ENCODE peak calls at places on chromosomes 11 and 22, in seven cellular contexts. O is breast epithelium; R is AG09319; Y is IMR-90; W is GM13977; I is Ammon's horn; B is effector CD4-positive, alpha-beta T cell. X is an unnamed sample.

GRCh38 chr22:23419151-23419550 is 160.9 kb downstream of the IGLL1 start:
- DNase-seq in O (no peak), R (no peak), Y (no peak), W (no peak), I (no peak), B (no peak), X (no peak)

GRCh38 chr11:94175545-94175944 is 46.9 kb downstream of the PANX1 start:
- DNase-seq in O (no peak), R (peak; percentile 76), Y (peak; percentile 86), W (no peak), I (no peak), B (no peak), X (no peak)

GRCh38 chr22:38850941-38851849 is 7.4 kb upstream of the NPTXR start:
- DNase-seq in O (no peak), R (no peak), Y (peak; percentile 72), W (no peak), I (no peak), B (no peak), X (peak; percentile 32)

GRCh38 chr11:71244116-71244815 is 8.1 kb downstream of the SHANK2 start:
- DNase-seq in O (peak; percentile 6), R (peak; percentile 43), Y (peak; percentile 36), W (no peak), I (no peak), B (no peak), X (no peak)

GRCh38 chr11:134797411-134798089 is 385.5 kb upstream of the B3GAT1 start:
- DNase-seq in O (no peak), R (no peak), Y (no peak), W (no peak), I (no peak), B (no peak), X (no peak)

GRCh38 chr11:77060234-77060633 is 6.5 kb upstream of the CAPN5 start:
- DNase-seq in O (no peak), R (no peak), Y (no peak), W (no peak), I (no peak), B (no peak), X (no peak)

GRCh38 chr11:27456140-27456801 is 16.3 kb downstream of the LGR4 start:
- DNase-seq in O (no peak), R (no peak), Y (peak; percentile 50), W (no peak), I (no peak), B (no peak), X (no peak)

GRCh38 chr22:49879871-49880270 is 26.2 kb downstream of the ZBED4 start:
- DNase-seq in O (no peak), R (no peak), Y (no peak), W (no peak), I (no peak), B (no peak), X (no peak)

GRCh38 chr11:73171762-73172161 is 29.6 kb upstream of the FCHSD2 start:
- DNase-seq in O (no peak), R (no peak), Y (peak; percentile 25), W (no peak), I (no peak), B (no peak), X (peak; percentile 13)

GRCh38 chr22:50695421-50696250 is 23.0 kb downstream of the SHANK3 start:
- DNase-seq in O (peak; percentile 73), R (no peak), Y (no peak), W (no peak), I (no peak), B (no peak), X (peak; percentile 8)